ENCODE peak calls at places on chromosome 16, in ten cellular contexts. H is right lobe of liver, U is upper lobe of right lung, J is cardiac muscle cell, Z is heart right ventricle, S is fibroblast of lung, C is AG09309, L is ascending aorta, R is fibroblast of the aortic adventitia, G is tibial nerve. E is an unnamed sample.

GRCh38 chr16:83983491-83983890 is 15.4 kb downstream of the NECAB2 start:
- DNase-seq in H (no peak), U (no peak), J (no peak), Z (no peak), S (no peak), C (no peak), L (no peak), R (peak; percentile 47), G (no peak), E (no peak)

GRCh38 chr16:69838417-69838990 is 76.4 kb downstream of the WWP2 start:
- DNase-seq in H (no peak), U (no peak), J (peak; percentile 37), Z (peak; percentile 52), S (no peak), C (no peak), L (no peak), R (no peak), G (no peak), E (no peak)

GRCh38 chr16:72997141-72997542 is 50.8 kb downstream of the ZFHX3 start:
- DNase-seq in H (no peak), U (no peak), J (no peak), Z (no peak), S (peak; percentile 84), C (no peak), L (no peak), R (peak; percentile 39), G (peak; percentile 57), E (peak; percentile 68)

GRCh38 chr16:49698931-49699715 is 156.8 kb downstream of the ZNF423 start:
- DNase-seq in H (no peak), U (no peak), J (no peak), Z (peak; percentile 70), S (peak; percentile 81), C (no peak), L (no peak), R (peak; percentile 82), G (peak; percentile 70), E (no peak)

GRCh38 chr16:12239953-12240485 is 263.5 kb downstream of the SNX29 start:
- DNase-seq in H (no peak), U (no peak), J (no peak), Z (no peak), S (peak; percentile 73), C (peak; percentile 13), L (no peak), R (peak; percentile 79), G (no peak), E (peak; percentile 63)

GRCh38 chr16:68200120-68200783 is 35.7 kb downstream of the ESRP2 start:
- DNase-seq in H (no peak), U (no peak), J (peak; percentile 5), Z (no peak), S (peak; percentile 41), C (no peak), L (no peak), R (peak; percentile 43), G (no peak), E (no peak)

GRCh38 chr16:62965831-62966230 is 929.6 kb upstream of the CDH8 start:
- DNase-seq in H (no peak), U (no peak), J (no peak), Z (no peak), S (no peak), C (no peak), L (no peak), R (no peak), G (no peak), E (no peak)

GRCh38 chr16:69166946-69167930 is 19.7 kb upstream of the SNTB2 start:
- DNase-seq in H (no peak), U (no peak), J (no peak), Z (no peak), S (no peak), C (no peak), L (no peak), R (peak; percentile 26), G (no peak), E (peak; percentile 48)

GRCh38 chr16:15891508-15891907 is 3.1 kb upstream of the CEP20 start:
- DNase-seq in H (no peak), U (no peak), J (no peak), Z (no peak), S (no peak), C (no peak), L (no peak), R (no peak), G (no peak), E (no peak)

GRCh38 chr16:15885560-15886001 is 2.8 kb downstream of the CEP20 start:
- DNase-seq in H (no peak), U (no peak), J (no peak), Z (no peak), S (peak; percentile 42), C (no peak), L (no peak), R (peak; percentile 84), G (no peak), E (no peak)

GRCh38 chr16:15886078-15886477 is 2.3 kb downstream of the CEP20 start:
- DNase-seq in H (no peak), U (no peak), J (no peak), Z (no peak), S (no peak), C (no peak), L (no peak), R (no peak), G (no peak), E (no peak)

GRCh38 chr16:15887283-15887682 is 1.1 kb downstream of the CEP20 start:
- DNase-seq in H (no peak), U (no peak), J (no peak), Z (no peak), S (no peak), C (no peak), L (no peak), R (peak; percentile 25), G (no peak), E (no peak)

DNA sequence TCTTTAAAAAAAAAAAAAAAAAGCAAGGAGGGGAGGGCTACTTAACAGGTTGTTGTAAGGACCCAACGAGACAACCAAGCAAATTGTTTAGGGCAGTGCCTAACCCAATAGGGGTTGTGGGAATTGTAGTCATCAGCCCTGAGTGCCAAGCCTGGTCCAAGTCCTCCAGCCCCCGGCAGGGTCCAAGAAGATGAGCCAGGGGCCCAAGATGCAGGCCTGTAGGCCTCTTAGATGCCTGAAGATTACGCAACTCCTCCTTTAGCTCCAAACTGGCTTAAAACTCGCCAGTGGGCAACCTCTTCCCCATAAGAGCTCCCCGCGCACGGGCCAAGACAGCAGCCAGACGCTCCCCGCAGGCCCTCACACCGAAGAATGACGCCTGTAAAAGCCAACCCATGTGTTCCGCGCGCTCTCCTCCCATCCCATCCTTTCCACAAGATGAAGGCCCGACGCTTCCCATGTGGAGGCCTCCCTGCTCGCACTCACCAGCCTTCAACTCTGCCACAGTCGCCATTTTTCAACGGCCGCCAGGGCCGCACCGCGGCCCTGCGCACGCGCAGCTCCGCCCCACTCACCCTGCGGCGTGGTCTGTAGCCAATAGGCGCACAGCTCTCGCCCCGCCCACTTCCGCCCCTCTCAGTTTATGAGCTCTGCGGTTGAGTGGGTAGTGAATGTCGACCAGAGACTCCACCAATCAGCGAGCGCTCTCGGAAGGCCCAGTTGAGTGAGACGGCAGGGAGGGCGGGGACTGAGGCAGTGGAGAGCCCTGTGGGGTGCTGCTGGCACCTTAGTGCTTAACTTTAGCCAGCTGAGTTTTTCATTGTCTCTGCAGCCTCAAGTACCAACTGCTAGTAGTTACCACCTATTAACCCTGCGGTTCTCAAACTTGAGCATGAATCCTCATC is at the start of gene CEP20:
- DNase-seq in H (peak; percentile 99), U (peak; percentile 100), J (peak; percentile 100), Z (peak; percentile 99), S (peak; percentile 98), C (peak; percentile 96), L (peak; percentile 99), R (peak; percentile 99), G (peak; percentile 99), E (peak; percentile 100)
- TF ChIP-seq CTCF in H (no peak), U (no peak), J (peak; percentile 6), Z (no peak), S (no peak), C (peak; percentile 4), L (peak; percentile 18), R (peak; percentile 29), G (peak; percentile 19), E (no peak)

GRCh38 chr16:50756466-50756865 is 14.6 kb downstream of the CYLD start:
- DNase-seq in H (no peak), U (no peak), J (no peak), Z (no peak), S (no peak), C (no peak), L (no peak), R (no peak), G (no peak), E (no peak)

GRCh38 chr16:50752481-50753235 is 10.8 kb downstream of the CYLD start:
- DNase-seq in H (no peak), U (no peak), J (no peak), Z (no peak), S (no peak), C (no peak), L (no peak), R (no peak), G (no peak), E (no peak)

GRCh38 chr16:50745940-50746339 is 4.1 kb downstream of the CYLD start:
- DNase-seq in H (no peak), U (no peak), J (no peak), Z (no peak), S (no peak), C (no peak), L (no peak), R (no peak), G (no peak), E (no peak)

GRCh38 chr16:50747206-50747956 is 5.5 kb downstream of the CYLD start:
- DNase-seq in H (no peak), U (no peak), J (no peak), Z (no peak), S (peak; percentile 37), C (no peak), L (no peak), R (peak; percentile 35), G (no peak), E (peak; percentile 26)

GRCh38 chr16:50751528-50751927 is 9.6 kb downstream of the CYLD start:
- DNase-seq in H (no peak), U (no peak), J (no peak), Z (no peak), S (no peak), C (no peak), L (no peak), R (no peak), G (no peak), E (no peak)
- H3K4me3 ChIP-seq in H (no peak overlapping the region), U (no peak overlapping the region), J (no peak overlapping the region), Z (no peak overlapping the region), S (no peak overlapping the region), C (no peak overlapping the region), L (no peak overlapping the region), R (no peak overlapping the region), G (no peak overlapping the region), E (no peak overlapping the region)

GRCh38 chr16:56281256-56281805 is 90.0 kb downstream of the GNAO1 start:
- DNase-seq in H (no peak), U (no peak), J (no peak), Z (no peak), S (no peak), C (no peak), L (no peak), R (no peak), G (no peak), E (peak; percentile 9)
- TF ChIP-seq CTCF in H (peak; percentile 31), U (peak; percentile 27), J (peak; percentile 43), Z (no peak), S (peak; percentile 21), C (peak; percentile 51), L (no peak), R (peak; percentile 33), G (no peak), E (peak; percentile 48)

DNA sequence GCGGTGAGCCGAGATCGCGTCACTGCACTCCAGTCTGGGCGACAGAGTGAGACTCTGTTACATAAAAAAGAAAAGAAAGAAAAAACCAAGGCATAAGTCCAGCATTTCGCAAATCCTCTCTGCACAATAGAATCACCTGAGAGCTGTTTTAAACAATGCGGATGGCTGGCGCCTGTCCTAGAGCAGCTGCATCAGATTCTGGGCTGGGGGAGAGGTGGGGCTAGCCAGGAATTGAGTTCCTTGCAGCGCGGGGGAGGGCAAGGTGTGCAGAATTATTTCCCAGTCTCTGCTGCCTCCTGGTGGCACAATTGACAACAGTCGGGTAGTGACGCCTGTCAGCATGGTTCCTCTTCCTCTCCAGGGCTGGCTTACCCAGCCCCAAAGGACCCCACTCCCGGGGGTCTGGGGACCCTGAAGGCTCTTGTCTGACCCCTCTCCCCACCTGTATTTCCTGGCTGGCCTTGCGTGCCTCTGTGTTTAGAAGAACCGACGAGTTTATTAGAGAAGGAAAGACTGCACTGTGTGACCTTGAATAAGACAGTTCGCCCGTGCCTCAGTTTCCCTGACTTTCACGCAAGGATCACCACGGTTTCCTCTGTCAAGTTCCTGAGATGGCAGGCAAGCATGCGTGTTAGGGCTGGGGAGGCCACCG is 41.1 kb upstream of the PLCG2 start:
- DNase-seq in H (peak; percentile 88), U (peak; percentile 83), J (peak; percentile 82), Z (peak; percentile 68), S (peak; percentile 59), C (peak; percentile 16), L (no peak), R (peak; percentile 80), G (peak; percentile 81), E (peak; percentile 81)
- H3K4me3 ChIP-seq in H (peak overlapping the region; percentile 30), U (peak overlapping the region; percentile 26), J (no peak overlapping the region), Z (no peak overlapping the region), S (peak overlapping the region; percentile 21), C (peak overlapping the region; percentile 25), L (peak overlapping the region; percentile 38), R (peak overlapping the region; percentile 45), G (peak overlapping the region; percentile 22), E (peak overlapping the region; percentile 45)